ENCODE peak calls at places on chromosome 22, in five cellular contexts. Y, E, J, G and U are unnamed samples.

GRCh38 chr22:41891407-41891806 is 23.5 kb downstream of the SHISA8 start:
- DNase-seq in G (no peak), E (no peak), J (no peak), Y (no peak), U (no peak)

GRCh38 chr22:46763051-46763705 is 728 bp downstream of the TBC1D22A start:
- DNase-seq in E (peak), Y (peak), G (no peak), J (no peak), U (peak)

GRCh38 chr22:40285508-40285907 is 60.8 kb upstream of the ADSL start:
- DNase-seq in J (no peak), E (no peak), Y (no peak), G (no peak), U (no peak)

GRCh38 chr22:40196628-40197027 is 18.9 kb downstream of the TNRC6B start:
- DNase-seq in J (no peak), E (peak), G (peak), Y (peak), U (peak)

GRCh38 chr22:50696251-50696798 is 23.7 kb downstream of the SHANK3 start:
- DNase-seq in G (no peak), E (no peak), J (peak), Y (no peak), U (no peak)

GRCh38 chr22:20566420-20567260 is 59.2 kb downstream of the MED15 start:
- DNase-seq in Y (peak), J (no peak), G (no peak), E (peak), U (no peak)

GRCh38 chr22:20159088-20159487 is 8.2 kb upstream of the CCDC188 start:
- DNase-seq in J (no peak), Y (no peak), G (no peak), E (no peak), U (no peak)

GRCh38 chr22:32661296-32661695 is 140.2 kb upstream of the TIMP3 start:
- DNase-seq in J (no peak), E (no peak), Y (peak), G (peak), U (no peak)

GRCh38 chr22:36104988-36105387 is 55.6 kb downstream of the APOL3 start:
- DNase-seq in E (no peak), Y (no peak), J (no peak), G (peak), U (no peak)

GRCh38 chr22:19517171-19517500 is 7.1 kb downstream of the CLDN5 start:
- DNase-seq in G (no peak), E (no peak), Y (no peak), J (no peak), U (no peak)

GRCh38 chr22:24433868-24434471 is 6.6 kb downstream of the ADORA2A start:
- DNase-seq in E (no peak), Y (no peak), J (no peak), G (no peak), U (peak)

GRCh38 chr22:33401291-33401690 is 343.1 kb upstream of the SYN3 start:
- DNase-seq in J (no peak), G (no peak), Y (no peak), E (no peak), U (no peak)

GRCh38 chr22:33050614-33051230 is 7.5 kb downstream of the SYN3 start:
- DNase-seq in J (no peak), E (no peak), Y (no peak), G (no peak), U (no peak)

GRCh38 chr22:38843716-38844660 is at the start of gene NPTXR:
- DNase-seq in E (no peak), Y (no peak), J (peak), G (no peak), U (peak)

GRCh38 chr22:26476705-26477340 is 6.8 kb downstream of the HPS4 start:
- DNase-seq in Y (no peak), G (no peak), J (no peak), E (no peak), U (no peak)

GRCh38 chr22:46574993-46575914 is 37.8 kb upstream of the CELSR1 start:
- DNase-seq in E (no peak), Y (no peak), G (no peak), J (peak), U (no peak)

GRCh38 chr22:38788417-38788816 is 5.5 kb downstream of the DNAL4 start:
- DNase-seq in J (no peak), G (peak), Y (peak), E (no peak), U (no peak)

GRCh38 chr22:35601743-35602633 is 15.1 kb downstream of the MB start:
- DNase-seq in G (no peak), J (no peak), E (peak), Y (no peak), U (no peak)

GRCh38 chr22:20219667-20220628 is 48.2 kb downstream of the RTN4R start:
- DNase-seq in E (no peak), G (no peak), J (no peak), Y (no peak), U (no peak)

GRCh38 chr22:26483439-26484359 is at the start of the genes HPS4 and SRRD:
- DNase-seq in Y (peak), G (no peak), J (peak), E (peak), U (peak)

GRCh38 chr22:43867839-43868652 is 5.7 kb upstream of the SULT4A1 start:
- DNase-seq in Y (no peak), E (peak), J (peak), G (peak), U (peak)

GRCh38 chr22:45756558-45756957 is 84.9 kb downstream of the ATXN10 start:
- DNase-seq in E (no peak), J (no peak), Y (no peak), G (no peak), U (no peak)

GRCh38 chr22:31646186-31647019 is 15.6 kb downstream of the PISD start:
- DNase-seq in Y (peak), G (peak), E (peak), J (no peak), U (peak)

GRCh38 chr22:30421695-30422480 is 3.7 kb upstream of the MTFP1 start:
- DNase-seq in G (no peak), J (no peak), E (no peak), Y (no peak), U (no peak)

GRCh38 chr22:47131611-47132427 is 369.4 kb downstream of the TBC1D22A start:
- DNase-seq in J (no peak), E (no peak), G (no peak), Y (no peak), U (no peak)

GRCh38 chr22:46563381-46564083 is 26.1 kb upstream of the CELSR1 start:
- DNase-seq in E (peak), G (no peak), Y (no peak), J (no peak), U (peak)

GRCh38 chr22:19783531-19784395 is 23.2 kb downstream of the TBX1 start:
- DNase-seq in Y (no peak), E (no peak), G (no peak), J (peak), U (no peak)

GRCh38 chr22:44901301-44901700 is 108.5 kb downstream of the PHF21B start:
- DNase-seq in J (no peak), Y (no peak), G (no peak), E (no peak), U (no peak)

GRCh38 chr22:50091092-50091491 is 1.3 kb downstream of the MOV10L1 start:
- DNase-seq in Y (no peak), J (no peak), G (no peak), E (no peak), U (no peak)

GRCh38 chr22:49995059-49995412 is 17.5 kb downstream of the IL17REL start:
- DNase-seq in G (no peak), J (no peak), E (no peak), Y (no peak), U (no peak)

GRCh38 chr22:46145896-46146295 is 4.4 kb upstream of the PPARA start:
- DNase-seq in Y (no peak), J (no peak), E (no peak), G (no peak), U (no peak)

GRCh38 chr22:20438678-20439492 is 1.3 kb upstream of the SCARF2 start:
- DNase-seq in G (no peak), E (no peak), J (no peak), Y (no peak), U (peak)

GRCh38 chr22:38862375-38863329 is 9.4 kb downstream of the CBX6 start:
- DNase-seq in J (no peak), G (no peak), E (no peak), Y (peak), U (no peak)

GRCh38 chr22:22674473-22674872 is 30.1 kb downstream of the GGTLC2 start:
- DNase-seq in G (no peak), J (no peak), E (no peak), Y (no peak), U (no peak)

GRCh38 chr22:46267431-46268279 is at the start of gene TTC38:
- DNase-seq in G (no peak), E (peak), Y (peak), J (peak), U (peak)

GRCh38 chr22:20574920-20575353 is 67.5 kb downstream of the MED15 start:
- DNase-seq in Y (no peak), E (no peak), G (no peak), J (no peak), U (no peak)

GRCh38 chr22:25704701-25705100 is 37.3 kb upstream of the MYO18B start:
- DNase-seq in Y (no peak), E (no peak), G (no peak), J (no peak), U (peak)

GRCh38 chr22:19290400-19291217 is 910 bp downstream of the CLTCL1 start:
- DNase-seq in E (no peak), Y (no peak), J (no peak), G (no peak), U (no peak)

GRCh38 chr22:27682438-27682837 is 119.1 kb downstream of the MN1 start:
- DNase-seq in E (no peak), G (no peak), J (no peak), Y (no peak), U (no peak)
- TF ChIP-seq CTCF in E (no peak), G (peak), J (no peak), Y (no peak), U (no peak)

DNA sequence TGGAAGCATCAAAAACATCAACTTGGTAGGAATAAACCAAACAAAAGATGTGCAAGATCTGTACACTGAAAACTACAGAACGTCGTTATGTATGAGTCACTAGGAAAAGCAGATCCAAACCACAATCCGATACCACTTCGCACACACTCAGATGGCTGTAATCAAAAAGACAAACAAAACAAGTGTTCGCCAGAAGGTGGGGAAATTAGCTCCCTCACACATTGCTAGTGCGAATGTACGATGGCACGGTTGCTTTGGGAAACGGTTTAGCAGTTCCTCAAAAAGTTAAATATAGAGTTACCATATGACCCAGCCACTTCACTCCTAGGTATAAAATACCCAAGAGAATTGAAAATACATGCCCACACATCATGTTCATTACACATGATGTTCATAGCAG is 14.8 kb upstream of the CARD10 start:
- DNase-seq in J (no peak), Y (no peak), E (peak), G (peak), U (no peak)
- TF ChIP-seq CTCF in J (no peak), Y (no peak), E (no peak), G (no peak), U (no peak)

DNA sequence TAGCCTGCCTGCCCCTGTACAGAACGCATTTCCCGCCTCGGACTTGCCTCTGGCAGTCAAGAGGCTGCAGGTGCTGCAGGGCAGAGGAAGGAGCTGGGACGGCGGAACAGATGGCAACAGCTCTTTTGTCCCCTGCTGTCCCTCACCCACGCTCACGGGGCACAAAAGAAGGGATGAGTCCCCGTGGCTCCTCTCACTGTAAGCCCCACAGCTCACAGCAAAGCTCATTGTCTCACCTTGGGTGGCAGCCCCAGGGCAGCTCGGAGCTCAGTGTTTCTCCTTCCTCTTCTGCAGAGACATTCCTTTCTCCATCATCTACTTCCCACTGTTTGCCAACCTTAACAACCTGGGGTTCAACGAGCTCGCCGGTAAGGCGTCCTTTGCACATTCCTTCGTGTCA is 24.3 kb downstream of the SLC25A18 start:
- DNase-seq in Y (no peak), G (no peak), E (no peak), J (no peak), U (no peak)
- TF ChIP-seq CTCF in Y (no peak), G (no peak), E (no peak), J (no peak), U (no peak)

GRCh38 chr22:37696657-37697539 is at the start of gene TRIOBP:
- DNase-seq in E (peak), Y (peak), J (peak), G (peak), U (peak)
- TF ChIP-seq CTCF in E (peak), Y (peak), J (peak), G (peak), U (peak)

DNA sequence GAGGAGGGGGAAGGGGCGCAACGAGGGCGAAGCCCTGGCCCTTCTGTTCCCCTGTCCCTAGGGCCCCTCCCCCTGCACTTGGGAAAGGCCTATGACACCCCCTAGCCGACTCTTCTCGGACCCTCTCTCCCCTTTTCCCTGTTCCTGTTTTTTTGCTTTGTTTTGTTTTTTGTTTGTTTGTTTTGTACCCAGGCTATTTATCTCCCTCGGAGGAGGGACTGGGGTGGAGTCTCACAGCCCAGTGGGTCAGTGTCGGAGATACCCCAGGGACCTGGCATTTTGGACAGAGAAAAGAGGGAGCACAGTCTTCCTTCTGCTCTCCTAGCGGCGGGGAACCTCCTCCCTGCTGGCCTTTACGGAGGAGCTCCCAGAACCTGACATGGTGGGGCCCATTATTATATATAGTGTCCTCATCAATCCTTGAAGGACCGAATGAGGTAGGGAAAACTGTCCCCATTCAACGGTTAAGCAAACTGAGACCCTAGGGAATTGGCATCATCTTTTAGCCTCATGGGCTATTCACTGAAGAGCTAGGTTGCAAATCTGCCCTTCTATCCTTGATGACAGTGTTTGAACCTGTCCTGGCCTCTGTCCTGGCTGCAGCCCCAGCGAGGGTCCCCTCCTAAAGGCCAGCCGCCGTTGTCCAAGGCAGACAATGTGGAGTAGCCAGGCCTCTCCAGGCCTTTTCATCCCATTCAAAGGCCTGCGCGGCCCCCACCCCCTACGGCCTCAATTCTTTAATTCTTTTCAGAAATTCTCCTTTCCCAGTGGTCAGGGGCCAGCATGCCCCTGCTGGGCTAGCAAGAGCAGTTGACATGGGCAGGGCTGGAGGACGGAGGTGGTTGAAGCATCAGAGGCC is 905 bp downstream of the EMID1 start:
- DNase-seq in E (no peak), G (no peak), J (no peak), Y (no peak), U (no peak)
- TF ChIP-seq CTCF in E (no peak), G (no peak), J (no peak), Y (no peak), U (no peak)

DNA sequence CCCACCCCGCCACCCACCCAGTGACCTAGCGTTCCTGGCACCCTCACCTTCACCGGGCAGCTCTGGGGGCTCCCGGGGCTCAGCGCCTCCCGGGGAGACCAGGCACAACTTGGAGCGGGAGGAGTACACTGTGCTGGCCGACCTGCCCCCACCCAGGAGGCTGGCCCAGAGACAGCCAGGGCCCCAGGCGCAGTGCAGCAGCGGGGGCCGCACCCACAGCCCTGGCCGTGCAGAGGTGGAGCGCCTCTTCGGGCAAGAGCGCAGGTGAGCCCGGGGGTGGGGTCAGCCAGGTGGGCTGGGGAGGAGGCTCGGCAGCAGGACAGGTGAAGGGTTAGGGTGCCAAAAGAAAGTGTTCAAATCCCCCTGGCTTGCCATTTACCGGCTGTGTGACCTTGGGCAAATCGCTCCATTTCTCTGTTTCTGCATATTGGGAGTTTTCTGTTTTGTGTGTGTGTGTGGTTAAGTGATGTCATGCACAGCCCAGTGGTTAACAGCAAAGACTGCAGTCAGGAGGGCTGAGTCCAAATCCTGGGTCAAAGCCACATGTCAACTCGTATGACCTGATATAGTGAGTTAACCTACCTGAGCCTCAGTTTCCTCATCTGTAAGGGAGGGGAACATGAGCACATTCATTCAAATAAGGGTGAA is 29.5 kb downstream of the TRIOBP start:
- DNase-seq in E (no peak), G (no peak), J (no peak), Y (no peak), U (no peak)
- TF ChIP-seq CTCF in E (no peak), G (peak), J (no peak), Y (no peak), U (no peak)

GRCh38 chr22:48700566-48701295 is 1126.9 kb downstream of the BRD1 start:
- DNase-seq in J (no peak), G (no peak), Y (no peak), E (no peak), U (no peak)
- TF ChIP-seq CTCF in J (no peak), G (no peak), Y (no peak), E (no peak), U (no peak)